ENCODE peak calls at places on chromosomes 4 and X, in eight cellular contexts. Y is tibial artery, T is head of caudate nucleus, S is spleen, N is GM13977, C is OCI-M1, J is retina, B is brain microvascular endothelial cell. V is an unnamed sample.

GRCh38 chr4:16238304-16238703 is 12.0 kb upstream of the TAPT1 start:
- DNase-seq in N (no peak), J (no peak), B (peak), Y (no peak), C (peak), S (no peak), T (no peak), V (no peak)

GRCh38 chr4:109148577-109149075 is 153.8 kb downstream of the COL25A1 start:
- DNase-seq in C (peak), B (no peak), Y (no peak), J (no peak), S (no peak), T (no peak), N (no peak), V (no peak)

GRCh38 chr4:71765349-71765748 is 18.5 kb downstream of the GC start:
- DNase-seq in T (no peak), C (no peak), J (no peak), B (no peak), Y (no peak), N (no peak), S (no peak), V (no peak)

GRCh38 chrX:138897621-138898492 is 186.3 kb upstream of the FGF13 start:
- DNase-seq in N (no peak), J (no peak), S (no peak), B (no peak), T (no peak), C (no peak), Y (no peak), V (no peak)

GRCh38 chrX:72045552-72046277 is 86.0 kb downstream of the RTL5 start:
- DNase-seq in Y (no peak), T (no peak), S (no peak), C (no peak), J (no peak), B (no peak), N (no peak), V (no peak)

GRCh38 chr4:141432000-141432712 is 204.2 kb upstream of the IL15 start:
- DNase-seq in J (no peak), C (no peak), B (no peak), N (no peak), S (no peak), Y (no peak), T (no peak), V (peak)

GRCh38 chr4:8522160-8523120 is 57.8 kb upstream of the GPR78 start:
- DNase-seq in T (no peak), C (no peak), B (no peak), S (no peak), N (no peak), Y (no peak), J (no peak), V (no peak)

GRCh38 chr4:152805071-152805650 is 25.4 kb downstream of the ARFIP1 start:
- DNase-seq in Y (no peak), N (no peak), J (no peak), T (no peak), B (no peak), C (peak), S (no peak), V (no peak)

GRCh38 chr4:132958457-132959263 is 190.4 kb upstream of the PCDH10 start:
- DNase-seq in N (no peak), C (no peak), S (no peak), Y (no peak), J (no peak), T (no peak), B (no peak), V (no peak)

GRCh38 chr4:2320152-2320551 is 58.2 kb upstream of the MXD4 start:
- DNase-seq in N (no peak), C (no peak), J (no peak), B (no peak), T (no peak), Y (peak), S (peak), V (no peak)

GRCh38 chr4:128574706-128575105 is 234.8 kb upstream of the JADE1 start:
- DNase-seq in C (peak), N (peak), S (peak), Y (peak), T (peak), J (no peak), B (peak), V (peak)

GRCh38 chr4:174274436-174274835 is 9.0 kb downstream of the FBXO8 start:
- DNase-seq in C (no peak), N (no peak), T (no peak), J (no peak), S (no peak), B (no peak), Y (no peak), V (no peak)